ENCODE peak calls at places on chromosome 9, in six cellular contexts. P, F, U, N, Z and S are unnamed samples.

GRCh38 chr9:14525840-14526239 is 167.4 kb downstream of the ZDHHC21 start:
- DNase-seq in P (no peak), F (no peak), U (no peak), N (no peak), Z (no peak), S (no peak)

GRCh38 chr9:107782789-107783188 is 293.2 kb upstream of the KLF4 start:
- DNase-seq in P (no peak), F (no peak), U (no peak), N (no peak), Z (no peak), S (peak; percentile 38)

GRCh38 chr9:35748858-35749514 is at the start of the genes GBA2 and RGP1:
- DNase-seq in P (peak; percentile 87), F (peak; percentile 89), U (peak; percentile 58), N (peak; percentile 84), Z (peak; percentile 87), S (peak; percentile 65)

GRCh38 chr9:129476821-129477611 is 143.9 kb downstream of the C9orf50 start:
- DNase-seq in P (no peak), F (no peak), U (no peak), N (no peak), Z (peak; percentile 50), S (no peak)

GRCh38 chr9:551986-552930 is 289.2 kb upstream of the DMRT1 start:
- DNase-seq in P (no peak), F (no peak), U (no peak), N (no peak), Z (no peak), S (no peak)

GRCh38 chr9:130699047-130699446 is 5.5 kb downstream of the EXOSC2 start:
- DNase-seq in P (no peak), F (no peak), U (no peak), N (no peak), Z (no peak), S (no peak)

GRCh38 chr9:129615407-129616285 is 5.3 kb downstream of the C9orf50 start:
- DNase-seq in P (no peak), F (no peak), U (no peak), N (no peak), Z (no peak), S (no peak)

GRCh38 chr9:127336086-127336485 is 60.9 kb upstream of the SLC2A8 start:
- DNase-seq in P (no peak), F (no peak), U (peak; percentile 35), N (no peak), Z (peak; percentile 48), S (no peak)

GRCh38 chr9:131608469-131609115 is 63.3 kb downstream of the PRRT1B start:
- DNase-seq in P (peak; percentile 93), F (peak; percentile 83), U (peak; percentile 87), N (peak; percentile 69), Z (peak; percentile 94), S (no peak)

GRCh38 chr9:135577256-135577655 is 15.7 kb downstream of the PAEP start:
- DNase-seq in P (no peak), F (no peak), U (no peak), N (no peak), Z (no peak), S (no peak)

GRCh38 chr9:127898433-127899199 is 787 bp downstream of the ST6GALNAC6 start:
- DNase-seq in P (no peak), F (peak; percentile 61), U (peak; percentile 95), N (no peak), Z (peak; percentile 94), S (no peak)

GRCh38 chr9:77897292-77897691 is 134.3 kb downstream of the GNAQ start:
- DNase-seq in P (no peak), F (peak; percentile 9), U (no peak), N (no peak), Z (peak; percentile 7), S (peak; percentile 40)

GRCh38 chr9:136399176-136400037 is 563 bp downstream of the SNAPC4 start:
- DNase-seq in P (no peak), F (peak; percentile 48), U (no peak), N (no peak), Z (peak; percentile 65), S (no peak)

GRCh38 chr9:87267701-87268100 is 230.0 kb upstream of the DAPK1 start:
- DNase-seq in P (peak; percentile 70), F (no peak), U (peak; percentile 93), N (no peak), Z (peak; percentile 91), S (no peak)

GRCh38 chr9:3459076-3459475 is 66.7 kb downstream of the RFX3 start:
- DNase-seq in P (no peak), F (no peak), U (no peak), N (no peak), Z (no peak), S (no peak)

GRCh38 chr9:70817306-70817705 is 304.1 kb downstream of the TRPM3 start:
- DNase-seq in P (no peak), F (no peak), U (no peak), N (no peak), Z (no peak), S (no peak)

GRCh38 chr9:93996863-93997262 is 41.7 kb upstream of the BARX1 start:
- DNase-seq in P (no peak), F (peak; percentile 18), U (no peak), N (no peak), Z (no peak), S (no peak)

GRCh38 chr9:89723696-89724095 is 118.9 kb downstream of the GADD45G start:
- DNase-seq in P (no peak), F (no peak), U (no peak), N (no peak), Z (no peak), S (no peak)

GRCh38 chr9:120030847-120031246 is 549.1 kb downstream of the CDK5RAP2 start:
- DNase-seq in P (no peak), F (no peak), U (no peak), N (no peak), Z (no peak), S (no peak)

GRCh38 chr9:97900738-97901565 is 21.3 kb downstream of the TRMO start:
- DNase-seq in P (no peak), F (peak; percentile 56), U (peak; percentile 55), N (no peak), Z (peak; percentile 71), S (no peak)

GRCh38 chr9:106451223-106451622 is 411.7 kb upstream of the ZNF462 start:
- DNase-seq in P (no peak), F (no peak), U (no peak), N (no peak), Z (no peak), S (no peak)

GRCh38 chr9:20650750-20651299 is 28.5 kb upstream of the MLLT3 start:
- DNase-seq in P (no peak), F (no peak), U (no peak), N (no peak), Z (no peak), S (no peak)

GRCh38 chr9:127392166-127392565 is 4.8 kb upstream of the SLC2A8 start:
- DNase-seq in P (no peak), F (no peak), U (no peak), N (no peak), Z (no peak), S (no peak)

GRCh38 chr9:9893837-9894236 is 719.0 kb downstream of the PTPRD start:
- DNase-seq in P (no peak), F (no peak), U (no peak), N (no peak), Z (no peak), S (no peak)

GRCh38 chr9:86322973-86323644 is 31.1 kb downstream of the TUT7 start:
- DNase-seq in P (no peak), F (no peak), U (peak; percentile 90), N (no peak), Z (peak; percentile 93), S (no peak)

GRCh38 chr9:38018964-38019602 is 49.9 kb downstream of the SHB start:
- DNase-seq in P (no peak), F (peak; percentile 78), U (peak; percentile 72), N (peak; percentile 64), Z (peak; percentile 95), S (no peak)

GRCh38 chr9:2241461-2241874 is 226.3 kb downstream of the SMARCA2 start:
- DNase-seq in P (no peak), F (peak; percentile 93), U (peak; percentile 78), N (no peak), Z (peak; percentile 61), S (no peak)

GRCh38 chr9:2243666-2244555 is 228.8 kb downstream of the SMARCA2 start:
- DNase-seq in P (no peak), F (no peak), U (no peak), N (no peak), Z (no peak), S (no peak)

GRCh38 chr9:2248768-2249167 is 233.6 kb downstream of the SMARCA2 start:
- DNase-seq in P (no peak), F (no peak), U (no peak), N (no peak), Z (no peak), S (no peak)

GRCh38 chr9:2241875-2242741 is 227.0 kb downstream of the SMARCA2 start:
- DNase-seq in P (peak; percentile 62), F (peak; percentile 94), U (peak; percentile 85), N (peak; percentile 84), Z (peak; percentile 90), S (peak; percentile 66)

GRCh38 chr9:2242778-2243395 is 227.7 kb downstream of the SMARCA2 start:
- DNase-seq in P (no peak), F (peak; percentile 9), U (no peak), N (no peak), Z (peak; percentile 26), S (no peak)
- H3K4me3 ChIP-seq in P (peak overlapping the region; percentile 65), F (peak overlapping the region; percentile 35), U (peak overlapping the region; percentile 63), N (peak overlapping the region; percentile 37), Z (peak overlapping the region; percentile 77), S (no peak overlapping the region)

GRCh38 chr9:105262497-105262896 is 18.0 kb downstream of the SLC44A1 start:
- DNase-seq in P (no peak), F (no peak), U (no peak), N (no peak), Z (no peak), S (no peak)

GRCh38 chr9:105258225-105258737 is 13.8 kb downstream of the SLC44A1 start:
- DNase-seq in P (no peak), F (no peak), U (no peak), N (no peak), Z (no peak), S (no peak)

GRCh38 chr9:105257767-105258166 is 13.3 kb downstream of the SLC44A1 start:
- DNase-seq in P (no peak), F (no peak), U (no peak), N (no peak), Z (no peak), S (no peak)

GRCh38 chr9:105259731-105260612 is 15.5 kb downstream of the SLC44A1 start:
- DNase-seq in P (peak; percentile 19), F (no peak), U (no peak), N (no peak), Z (no peak), S (no peak)

GRCh38 chr9:105259274-105259673 is 14.8 kb downstream of the SLC44A1 start:
- DNase-seq in P (no peak), F (no peak), U (no peak), N (no peak), Z (no peak), S (no peak)
- H3K4me3 ChIP-seq in P (no peak overlapping the region), F (no peak overlapping the region), U (no peak overlapping the region), N (no peak overlapping the region), Z (no peak overlapping the region), S (no peak overlapping the region)

GRCh38 chr9:6999788-7000187 is 242.0 kb downstream of the KDM4C start:
- DNase-seq in P (no peak), F (no peak), U (no peak), N (no peak), Z (no peak), S (no peak)
- H3K4me3 ChIP-seq in P (no peak overlapping the region), F (no peak overlapping the region), U (no peak overlapping the region), N (no peak overlapping the region), Z (no peak overlapping the region), S (no peak overlapping the region)

GRCh38 chr9:105302728-105303127 is 58.3 kb downstream of the SLC44A1 start:
- DNase-seq in P (no peak), F (no peak), U (no peak), N (no peak), Z (no peak), S (no peak)
- H3K4me3 ChIP-seq in P (no peak overlapping the region), F (no peak overlapping the region), U (no peak overlapping the region), N (no peak overlapping the region), Z (no peak overlapping the region), S (no peak overlapping the region)